ENCODE peak calls at places on chromosomes 5 and 9, in four cellular contexts. One of them, this sample, is unnamed.

GRCh38 chr5:87541033-87541432 is 128.3 kb upstream of the CCNH start:
- DNase-seq in neural crest cell: no peak
- DNase-seq in stimulated activated CD8-positive, alpha-beta memory T cell treated with anti-CD3 and anti-CD28 coated beads, Interleukin-4, amount 100 ng/mL, for 24 hours: no peak
- DNase-seq in NCI-H510A treated with DMSO at 0.1 percent for 48 hours: no peak
- DNase-seq in this sample: peak; percentile 57

GRCh38 chr9:92501671-92502393 is 19.5 kb upstream of the ASPN start:
- DNase-seq in NCI-H510A treated with DMSO at 0.1 percent for 48 hours: peak; percentile 49
- DNase-seq in neural crest cell: no peak
- DNase-seq in stimulated activated CD8-positive, alpha-beta memory T cell treated with anti-CD3 and anti-CD28 coated beads, Interleukin-4, amount 100 ng/mL, for 24 hours: no peak
- DNase-seq in this sample: peak; percentile 69

GRCh38 chr9:72441296-72442211 is 76.5 kb upstream of the ZFAND5 start:
- DNase-seq in stimulated activated CD8-positive, alpha-beta memory T cell treated with anti-CD3 and anti-CD28 coated beads, Interleukin-4, amount 100 ng/mL, for 24 hours: no peak
- DNase-seq in NCI-H510A treated with DMSO at 0.1 percent for 48 hours: no peak
- DNase-seq in neural crest cell: no peak
- DNase-seq in this sample: peak; percentile 65

GRCh38 chr9:85157763-85158162 is 488.2 kb downstream of the NTRK2 start:
- DNase-seq in neural crest cell: no peak
- DNase-seq in NCI-H510A treated with DMSO at 0.1 percent for 48 hours: no peak
- DNase-seq in stimulated activated CD8-positive, alpha-beta memory T cell treated with anti-CD3 and anti-CD28 coated beads, Interleukin-4, amount 100 ng/mL, for 24 hours: no peak
- DNase-seq in this sample: no peak

GRCh38 chr9:36218411-36218901 is 27.7 kb downstream of the CLTA start:
- DNase-seq in stimulated activated CD8-positive, alpha-beta memory T cell treated with anti-CD3 and anti-CD28 coated beads, Interleukin-4, amount 100 ng/mL, for 24 hours: no peak
- DNase-seq in neural crest cell: no peak
- DNase-seq in NCI-H510A treated with DMSO at 0.1 percent for 48 hours: no peak
- DNase-seq in this sample: no peak

GRCh38 chr9:95989304-95989703 is 113.8 kb downstream of the ERCC6L2 start:
- DNase-seq in stimulated activated CD8-positive, alpha-beta memory T cell treated with anti-CD3 and anti-CD28 coated beads, Interleukin-4, amount 100 ng/mL, for 24 hours: no peak
- DNase-seq in NCI-H510A treated with DMSO at 0.1 percent for 48 hours: no peak
- DNase-seq in neural crest cell: no peak
- DNase-seq in this sample: no peak

GRCh38 chr5:78760411-78761169 is 112.0 kb upstream of the LHFPL2 start:
- DNase-seq in NCI-H510A treated with DMSO at 0.1 percent for 48 hours: no peak
- DNase-seq in stimulated activated CD8-positive, alpha-beta memory T cell treated with anti-CD3 and anti-CD28 coated beads, Interleukin-4, amount 100 ng/mL, for 24 hours: no peak
- DNase-seq in neural crest cell: no peak
- DNase-seq in this sample: no peak

GRCh38 chr9:135501261-135502167 is 1.0 kb downstream of the MRPS2 start:
- DNase-seq in NCI-H510A treated with DMSO at 0.1 percent for 48 hours: peak; percentile 40
- DNase-seq in neural crest cell: no peak
- DNase-seq in stimulated activated CD8-positive, alpha-beta memory T cell treated with anti-CD3 and anti-CD28 coated beads, Interleukin-4, amount 100 ng/mL, for 24 hours: no peak
- DNase-seq in this sample: peak; percentile 78

GRCh38 chr5:156366536-156366935 is 39.6 kb downstream of the SGCD start:
- DNase-seq in neural crest cell: no peak
- DNase-seq in stimulated activated CD8-positive, alpha-beta memory T cell treated with anti-CD3 and anti-CD28 coated beads, Interleukin-4, amount 100 ng/mL, for 24 hours: no peak
- DNase-seq in NCI-H510A treated with DMSO at 0.1 percent for 48 hours: no peak
- DNase-seq in this sample: no peak

GRCh38 chr5:65013141-65013540 is 244.4 kb downstream of the CWC27 start:
- DNase-seq in neural crest cell: no peak
- DNase-seq in NCI-H510A treated with DMSO at 0.1 percent for 48 hours: no peak
- DNase-seq in stimulated activated CD8-positive, alpha-beta memory T cell treated with anti-CD3 and anti-CD28 coated beads, Interleukin-4, amount 100 ng/mL, for 24 hours: no peak
- DNase-seq in this sample: no peak

GRCh38 chr9:137226338-137227056 is 805 bp upstream of the RNF224 start:
- DNase-seq in NCI-H510A treated with DMSO at 0.1 percent for 48 hours: no peak
- DNase-seq in stimulated activated CD8-positive, alpha-beta memory T cell treated with anti-CD3 and anti-CD28 coated beads, Interleukin-4, amount 100 ng/mL, for 24 hours: no peak
- DNase-seq in neural crest cell: no peak
- DNase-seq in this sample: peak; percentile 82

GRCh38 chr9:127396253-127396807 is 639 bp upstream of the SLC2A8 start:
- DNase-seq in neural crest cell: no peak
- DNase-seq in NCI-H510A treated with DMSO at 0.1 percent for 48 hours: no peak
- DNase-seq in stimulated activated CD8-positive, alpha-beta memory T cell treated with anti-CD3 and anti-CD28 coated beads, Interleukin-4, amount 100 ng/mL, for 24 hours: no peak
- DNase-seq in this sample: no peak

GRCh38 chr9:136312436-136312835 is 8.5 kb upstream of the CCDC187 start:
- DNase-seq in NCI-H510A treated with DMSO at 0.1 percent for 48 hours: no peak
- DNase-seq in stimulated activated CD8-positive, alpha-beta memory T cell treated with anti-CD3 and anti-CD28 coated beads, Interleukin-4, amount 100 ng/mL, for 24 hours: peak; percentile 30
- DNase-seq in neural crest cell: no peak
- DNase-seq in this sample: no peak